ENCODE peak calls at places on chromosomes 2 and 18, in nine cellular contexts. T is NCI-H748 treated with DMSO at 0.1 percent for 48 hours, X is IMR-90, U is B cell, E is cardiac fibroblast, R is psoas muscle, S is sciatic nerve, V is AG09309, C is left ventricle myocardium inferior. Z is an unnamed sample.

GRCh38 chr2:131049150-131049718 is 44.0 kb downstream of the FAM168B start:
- DNase-seq in S (peak; percentile 19), E (no peak), T (no peak), X (no peak), R (no peak), V (no peak), C (no peak), U (no peak), Z (no peak)

GRCh38 chr18:28854964-28855363 is 678.0 kb upstream of the CDH2 start:
- DNase-seq in E (peak; percentile 43), U (no peak), S (no peak), C (no peak), T (no peak), X (peak; percentile 18), V (no peak), R (no peak), Z (no peak)

GRCh38 chr2:174683392-174683759 is 80.9 kb downstream of the CHRNA1 start:
- DNase-seq in U (peak; percentile 69), E (peak; percentile 66), V (no peak), S (no peak), T (no peak), R (no peak), X (peak; percentile 52), C (no peak), Z (no peak)

GRCh38 chr2:58376592-58376991 is 135.5 kb upstream of the FANCL start:
- DNase-seq in S (no peak), R (no peak), C (no peak), V (no peak), X (peak; percentile 0), T (no peak), U (no peak), E (no peak), Z (no peak)

GRCh38 chr2:8089596-8089995 is 592.3 kb upstream of the ID2 start:
- DNase-seq in X (peak; percentile 90), C (no peak), E (peak; percentile 36), U (no peak), V (no peak), T (no peak), R (no peak), S (no peak), Z (no peak)

GRCh38 chr2:197804758-197805597 is 585 bp downstream of the PLCL1 start:
- DNase-seq in S (peak; percentile 78), X (peak; percentile 6), V (no peak), T (no peak), U (peak; percentile 47), E (peak; percentile 37), R (peak; percentile 28), C (peak; percentile 22), Z (peak; percentile 55)

GRCh38 chr2:100726866-100727265 is 93.1 kb upstream of the NPAS2 start:
- DNase-seq in S (no peak), X (no peak), E (no peak), T (no peak), V (no peak), U (no peak), C (no peak), R (no peak), Z (no peak)

GRCh38 chr2:230068658-230069080 is at the start of gene SLC16A14:
- DNase-seq in R (no peak), C (no peak), S (no peak), U (peak; percentile 14), T (peak; percentile 37), V (no peak), X (peak; percentile 52), E (peak; percentile 61), Z (no peak)

GRCh38 chr18:58633874-58634273 is 5.0 kb upstream of the ALPK2 start:
- DNase-seq in E (no peak), V (no peak), R (no peak), U (no peak), T (no peak), C (no peak), X (no peak), S (no peak), Z (no peak)

Z was measured in Right ventricle myocardium superior.